ENCODE peak calls at places on chromosomes 16 and 17, in four cellular contexts. One of them, this sample, is unnamed.

GRCh38 chr16:85190572-85190971 is 78.3 kb upstream of the CIBAR2 start:
- DNase-seq in MCF 10A: no peak
- DNase-seq in A172: no peak
- DNase-seq in left ventricle myocardium inferior: no peak
- DNase-seq in this sample: no peak

GRCh38 chr17:36485805-36486203 is 677 bp upstream of the ZNHIT3 start:
- DNase-seq in MCF 10A: no peak
- DNase-seq in left ventricle myocardium inferior: no peak
- DNase-seq in A172: no peak
- DNase-seq in this sample: no peak

GRCh38 chr16:1296688-1297412 is 12.6 kb upstream of the UBE2I start:
- DNase-seq in A172: peak
- DNase-seq in left ventricle myocardium inferior: no peak
- DNase-seq in MCF 10A: peak
- DNase-seq in this sample: no peak

GRCh38 chr16:14600164-14600563 is 29.9 kb downstream of the PARN start:
- DNase-seq in A172: peak
- DNase-seq in left ventricle myocardium inferior: no peak
- DNase-seq in MCF 10A: peak
- DNase-seq in this sample: no peak

GRCh38 chr17:21676281-21677111 is 15.8 kb upstream of the KCNJ18 start:
- DNase-seq in left ventricle myocardium inferior: no peak
- DNase-seq in MCF 10A: no peak
- DNase-seq in A172: no peak
- DNase-seq in this sample: no peak

GRCh38 chr17:83103200-83103937 is 24.0 kb downstream of the METRNL start:
- DNase-seq in A172: no peak
- DNase-seq in MCF 10A: peak
- DNase-seq in left ventricle myocardium inferior: no peak
- DNase-seq in this sample: no peak

GRCh38 chr16:57297856-57298255 is 13.4 kb upstream of the PLLP start:
- DNase-seq in MCF 10A: no peak
- DNase-seq in left ventricle myocardium inferior: no peak
- DNase-seq in A172: no peak
- DNase-seq in this sample: no peak

GRCh38 chr16:85712841-85713240 is 24.1 kb upstream of the GINS2 start:
- DNase-seq in A172: no peak
- DNase-seq in MCF 10A: no peak
- DNase-seq in left ventricle myocardium inferior: no peak
- DNase-seq in this sample: no peak

GRCh38 chr17:43353364-43353763 is 45.4 kb upstream of the ARL4D start:
- DNase-seq in A172: no peak
- DNase-seq in MCF 10A: no peak
- DNase-seq in left ventricle myocardium inferior: no peak
- DNase-seq in this sample: no peak

GRCh38 chr16:15961060-15961511 is 11.7 kb downstream of the ABCC1 start:
- DNase-seq in MCF 10A: no peak
- DNase-seq in left ventricle myocardium inferior: no peak
- DNase-seq in A172: no peak
- DNase-seq in this sample: no peak

GRCh38 chr17:38746004-38746892 is 1.9 kb downstream of the PCGF2 start:
- DNase-seq in left ventricle myocardium inferior: no peak
- DNase-seq in MCF 10A: no peak
- DNase-seq in A172: no peak
- DNase-seq in this sample: no peak

GRCh38 chr16:68665501-68665900 is 20.4 kb downstream of the CDH3 start:
- DNase-seq in A172: peak
- DNase-seq in MCF 10A: peak
- DNase-seq in left ventricle myocardium inferior: no peak
- DNase-seq in this sample: no peak

GRCh38 chr17:48576479-48577309 is 1.5 kb downstream of the HOXB4 start:
- DNase-seq in MCF 10A: peak
- DNase-seq in A172: peak
- DNase-seq in left ventricle myocardium inferior: no peak
- DNase-seq in this sample: no peak

GRCh38 chr17:70808596-70808995 is 639.3 kb downstream of the KCNJ2 start:
- DNase-seq in left ventricle myocardium inferior: no peak
- DNase-seq in MCF 10A: peak
- DNase-seq in A172: peak
- DNase-seq in this sample: no peak

GRCh38 chr16:51880776-51881175 is 666.2 kb downstream of the TOX3 start:
- DNase-seq in MCF 10A: peak
- DNase-seq in A172: peak
- DNase-seq in left ventricle myocardium inferior: no peak
- DNase-seq in this sample: no peak

GRCh38 chr16:67526149-67526732 is 2.4 kb upstream of the RIPOR1 start:
- DNase-seq in A172: no peak
- DNase-seq in left ventricle myocardium inferior: no peak
- DNase-seq in MCF 10A: no peak
- DNase-seq in this sample: no peak

GRCh38 chr17:6475411-6475810 is 31.2 kb downstream of the PIMREG start:
- DNase-seq in MCF 10A: no peak
- DNase-seq in A172: no peak
- DNase-seq in left ventricle myocardium inferior: no peak
- DNase-seq in this sample: no peak

GRCh38 chr16:14289692-14290340 is 218.7 kb downstream of the MRTFB start:
- DNase-seq in A172: peak
- DNase-seq in left ventricle myocardium inferior: no peak
- DNase-seq in MCF 10A: peak
- DNase-seq in this sample: peak

GRCh38 chr16:48446534-48446920 is 61.3 kb upstream of the SIAH1 start:
- DNase-seq in MCF 10A: no peak
- DNase-seq in A172: no peak
- DNase-seq in left ventricle myocardium inferior: no peak
- DNase-seq in this sample: no peak

GRCh38 chr16:54027126-54027922 is 259.3 kb downstream of the IRX3 start:
- DNase-seq in A172: peak
- DNase-seq in left ventricle myocardium inferior: no peak
- DNase-seq in MCF 10A: peak
- DNase-seq in this sample: no peak

GRCh38 chr16:14434860-14435259 is 195.2 kb downstream of the PARN start:
- DNase-seq in MCF 10A: no peak
- DNase-seq in left ventricle myocardium inferior: no peak
- DNase-seq in A172: no peak
- DNase-seq in this sample: no peak

GRCh38 chr16:4734730-4735575 is 616 bp downstream of the DNAAF8 start:
- DNase-seq in MCF 10A: peak
- DNase-seq in A172: peak
- DNase-seq in left ventricle myocardium inferior: peak
- DNase-seq in this sample: no peak

GRCh38 chr16:5321925-5322324 is 224.3 kb upstream of the EEF2KMT start:
- DNase-seq in MCF 10A: no peak
- DNase-seq in A172: no peak
- DNase-seq in left ventricle myocardium inferior: no peak
- DNase-seq in this sample: no peak

GRCh38 chr17:66667491-66668030 is 167.4 kb upstream of the CACNG5 start:
- DNase-seq in left ventricle myocardium inferior: no peak
- DNase-seq in MCF 10A: no peak
- DNase-seq in A172: no peak
- DNase-seq in this sample: no peak

GRCh38 chr16:81885976-81886586 is 107.0 kb downstream of the PLCG2 start:
- DNase-seq in A172: peak
- DNase-seq in left ventricle myocardium inferior: no peak
- DNase-seq in MCF 10A: peak
- DNase-seq in this sample: peak

GRCh38 chr16:29321585-29321984 is 84.9 kb downstream of the NPIPB11 start:
- DNase-seq in MCF 10A: no peak
- DNase-seq in A172: no peak
- DNase-seq in left ventricle myocardium inferior: no peak
- DNase-seq in this sample: no peak

GRCh38 chr16:65120811-65121721 is 797 bp downstream of the CDH11 start:
- DNase-seq in left ventricle myocardium inferior: peak
- DNase-seq in MCF 10A: no peak
- DNase-seq in A172: no peak
- DNase-seq in this sample: peak

GRCh38 chr17:8707591-8708453 is 36.8 kb downstream of the CCDC42 start:
- DNase-seq in left ventricle myocardium inferior: no peak
- DNase-seq in MCF 10A: no peak
- DNase-seq in A172: no peak
- DNase-seq in this sample: no peak

GRCh38 chr17:17004251-17004996 is 32.5 kb upstream of the TNFRSF13B start:
- DNase-seq in MCF 10A: no peak
- DNase-seq in left ventricle myocardium inferior: peak
- DNase-seq in A172: no peak
- DNase-seq in this sample: no peak